ENCODE peak calls at places on chromosomes 11 and 22, in six cellular contexts. B is K562, T is SK-N-SH, A is HepG2, I is GM12878, P is H1. V is an unnamed sample.

GRCh38 chr22:32737811-32738210 is 63.7 kb upstream of the TIMP3 start:
- DNase-seq in B (no peak), T (no peak), A (no peak), I (no peak), P (no peak), V (no peak)

GRCh38 chr11:75568616-75569219 is 6.7 kb downstream of the SERPINH1 start:
- DNase-seq in B (no peak), T (no peak), A (no peak), I (no peak), P (no peak), V (no peak)

GRCh38 chr22:23353696-23354095 is 173.4 kb downstream of the BCR start:
- DNase-seq in B (no peak), T (no peak), A (no peak), I (no peak), P (no peak), V (no peak)

GRCh38 chr11:2717561-2717960 is 17.8 kb upstream of the KCNQ1OT1 start:
- DNase-seq in B (no peak), T (peak; percentile 71), A (no peak), I (no peak), P (no peak), V (no peak)

GRCh38 chr11:134611537-134611936 is 199.5 kb upstream of the B3GAT1 start:
- DNase-seq in B (no peak), T (no peak), A (no peak), I (no peak), P (peak; percentile 19), V (no peak)

GRCh38 chr11:12797996-12798395 is 123.8 kb downstream of the TEAD1 start:
- DNase-seq in B (no peak), T (no peak), A (no peak), I (no peak), P (no peak), V (no peak)

GRCh38 chr11:62054484-62055121 is 69.2 kb upstream of the INCENP start:
- DNase-seq in B (peak; percentile 81), T (no peak), A (peak; percentile 78), I (no peak), P (no peak), V (peak; percentile 53)

GRCh38 chr11:74871037-74871436 is 77.9 kb downstream of the XRRA1 start:
- DNase-seq in B (peak; percentile 13), T (no peak), A (no peak), I (no peak), P (no peak), V (no peak)

GRCh38 chr22:19733755-19734154 is 10.4 kb downstream of the GP1BB start:
- DNase-seq in B (no peak), T (no peak), A (no peak), I (no peak), P (no peak), V (no peak)
- TF ChIP-seq CHD2 in B (no peak), T (no peak), A (no peak), I (no peak), P (no peak), V (no peak)

DNA sequence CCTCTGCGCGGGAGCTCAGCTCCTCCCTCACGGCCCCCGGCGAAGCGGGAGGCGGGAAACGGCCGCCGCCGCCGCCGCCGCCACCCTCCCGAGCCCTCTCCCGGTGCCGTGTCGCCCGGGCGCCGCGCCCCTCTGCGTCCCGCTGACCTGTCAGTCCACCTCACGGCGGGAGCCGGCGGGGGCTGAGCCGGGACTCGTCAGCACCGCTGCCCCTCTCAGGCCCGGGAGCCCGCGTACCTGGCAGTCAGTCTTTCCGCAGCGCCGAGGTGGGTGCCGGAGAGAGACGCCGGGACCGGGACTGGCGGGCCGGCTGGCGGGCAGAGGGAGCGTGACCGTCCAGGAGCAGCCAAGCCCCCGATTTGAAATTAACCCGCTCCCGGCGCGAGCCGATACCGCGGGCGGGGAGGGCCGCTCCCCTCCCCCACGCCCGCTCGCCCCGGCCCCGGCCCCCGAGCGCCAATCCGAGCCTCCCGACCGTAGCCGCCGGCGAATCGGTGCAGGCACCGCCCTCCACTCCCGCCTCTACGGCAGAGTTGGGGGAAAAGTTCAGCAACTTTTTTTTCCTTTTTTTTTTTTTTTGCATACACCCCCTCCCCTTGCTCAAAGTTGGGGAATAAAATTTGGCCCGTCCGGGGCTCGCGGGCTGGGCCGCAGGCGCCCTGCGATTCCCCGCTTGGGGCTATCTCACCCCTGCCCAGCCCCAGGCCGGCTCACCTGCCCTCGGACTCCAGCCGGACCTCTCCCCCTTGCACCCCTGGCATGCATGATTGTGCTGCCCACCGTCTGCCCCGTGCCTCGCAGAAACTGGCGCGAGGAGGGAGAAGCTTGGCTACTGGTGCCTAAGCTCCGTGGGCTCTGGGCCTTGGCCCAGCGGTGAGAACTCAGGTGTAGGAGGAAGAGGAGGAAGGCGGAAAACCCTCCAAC is 777 bp upstream of the E2F8 start:
- DNase-seq in B (peak; percentile 73), T (peak; percentile 89), A (no peak), I (no peak), P (peak; percentile 83), V (peak; percentile 16)
- TF ChIP-seq RAD21 in B (no peak), T (no peak), A (no peak), I (no peak), P (no peak), V (no peak)

GRCh38 chr11:115197031-115197430 is 307.2 kb downstream of the CADM1 start:
- DNase-seq in B (no peak), T (no peak), A (no peak), I (no peak), P (no peak), V (no peak)
- H3K4me1 ChIP-seq in B (no peaks in the 10 kb centered on the region), T (peaks cover 16% of the 10 kb centered on the region), A (peaks cover 4% of the 10 kb centered on the region), I (peaks cover 10% of the 10 kb centered on the region), P (no peaks in the 10 kb centered on the region), V (no peaks in the 10 kb centered on the region)

DNA sequence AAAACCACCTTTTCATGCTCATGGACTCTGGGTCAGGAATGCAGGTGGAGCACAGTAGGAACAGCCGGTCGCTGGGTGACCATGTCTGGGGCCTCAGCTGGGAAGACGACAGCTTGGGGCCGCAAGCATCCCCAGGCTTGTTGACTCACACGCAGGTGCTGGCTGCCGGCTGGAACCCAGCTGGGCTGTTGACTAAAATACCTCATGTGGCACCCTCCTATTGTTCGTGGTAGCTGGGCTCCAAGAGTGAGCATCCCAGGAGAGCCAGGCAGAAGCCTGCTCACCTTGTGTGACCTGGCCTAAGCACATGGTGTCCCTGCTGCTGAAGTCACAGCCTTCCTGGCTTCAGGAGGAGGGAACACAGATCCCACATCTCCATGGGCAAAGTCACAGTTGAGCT is 9.4 kb downstream of the DPP3 start:
- DNase-seq in B (no peak), T (no peak), A (no peak), I (no peak), P (no peak), V (no peak)
- TF ChIP-seq CHD2 in B (no peak), T (no peak), A (no peak), I (no peak), P (no peak), V (no peak)